ENCODE peak calls at places on chromosomes 13 and 19, in ten cellular contexts. One of them, this sample, is unnamed.

GRCh38 chr13:25840931-25841330 is 210.9 kb downstream of the SHISA2 start:
- ATAC-seq in effector memory CD8-positive, alpha-beta T cell: no peak
- ATAC-seq in activated CD8-positive, alpha-beta T cell treated with anti-CD3 and anti-CD28 coated beads for 36 hours: no peak
- ATAC-seq in stimulated activated naive B cell treated with anti-CD40 and anti-IgM and Interleukin-4, amounts not matched to agents 10 μg/mL and 1 μg/mL and 100 μg/mL, for 72 hours: no peak
- ATAC-seq in sciatic nerve: no peak
- ATAC-seq in right lobe of liver: no peak
- ATAC-seq in pancreas: no peak
- ATAC-seq in RWPE2: no peak
- ATAC-seq in T-cell: no peak
- ATAC-seq in gastroesophageal sphincter: no peak
- ATAC-seq in this sample: no peak

GRCh38 chr13:109737606-109738005 is 48.8 kb downstream of the IRS2 start:
- ATAC-seq in gastroesophageal sphincter: no peak
- ATAC-seq in T-cell: no peak
- ATAC-seq in RWPE2: peak
- ATAC-seq in pancreas: no peak
- ATAC-seq in effector memory CD8-positive, alpha-beta T cell: no peak
- ATAC-seq in stimulated activated naive B cell treated with anti-CD40 and anti-IgM and Interleukin-4, amounts not matched to agents 10 μg/mL and 1 μg/mL and 100 μg/mL, for 72 hours: no peak
- ATAC-seq in sciatic nerve: no peak
- ATAC-seq in right lobe of liver: no peak
- ATAC-seq in activated CD8-positive, alpha-beta T cell treated with anti-CD3 and anti-CD28 coated beads for 36 hours: peak
- ATAC-seq in this sample: peak

GRCh38 chr19:7213628-7214328 is 80.4 kb downstream of the INSR start:
- ATAC-seq in pancreas: no peak
- ATAC-seq in stimulated activated naive B cell treated with anti-CD40 and anti-IgM and Interleukin-4, amounts not matched to agents 10 μg/mL and 1 μg/mL and 100 μg/mL, for 72 hours: peak
- ATAC-seq in sciatic nerve: no peak
- ATAC-seq in effector memory CD8-positive, alpha-beta T cell: no peak
- ATAC-seq in gastroesophageal sphincter: no peak
- ATAC-seq in T-cell: no peak
- ATAC-seq in activated CD8-positive, alpha-beta T cell treated with anti-CD3 and anti-CD28 coated beads for 36 hours: no peak
- ATAC-seq in RWPE2: no peak
- ATAC-seq in right lobe of liver: no peak
- ATAC-seq in this sample: peak

GRCh38 chr19:51602189-51602854 is 27.9 kb downstream of the SIGLEC5 start:
- ATAC-seq in activated CD8-positive, alpha-beta T cell treated with anti-CD3 and anti-CD28 coated beads for 36 hours: no peak
- ATAC-seq in sciatic nerve: no peak
- ATAC-seq in gastroesophageal sphincter: no peak
- ATAC-seq in effector memory CD8-positive, alpha-beta T cell: no peak
- ATAC-seq in right lobe of liver: no peak
- ATAC-seq in T-cell: no peak
- ATAC-seq in pancreas: no peak
- ATAC-seq in RWPE2: no peak
- ATAC-seq in stimulated activated naive B cell treated with anti-CD40 and anti-IgM and Interleukin-4, amounts not matched to agents 10 μg/mL and 1 μg/mL and 100 μg/mL, for 72 hours: peak
- ATAC-seq in this sample: no peak

GRCh38 chr19:17553256-17553655 is 2.2 kb upstream of the COLGALT1 start:
- ATAC-seq in pancreas: no peak
- ATAC-seq in activated CD8-positive, alpha-beta T cell treated with anti-CD3 and anti-CD28 coated beads for 36 hours: no peak
- ATAC-seq in RWPE2: peak
- ATAC-seq in gastroesophageal sphincter: peak
- ATAC-seq in stimulated activated naive B cell treated with anti-CD40 and anti-IgM and Interleukin-4, amounts not matched to agents 10 μg/mL and 1 μg/mL and 100 μg/mL, for 72 hours: no peak
- ATAC-seq in effector memory CD8-positive, alpha-beta T cell: no peak
- ATAC-seq in T-cell: no peak
- ATAC-seq in right lobe of liver: peak
- ATAC-seq in sciatic nerve: peak
- ATAC-seq in this sample: no peak

GRCh38 chr19:22625266-22626035 is 8.7 kb upstream of the ZNF492 start:
- ATAC-seq in activated CD8-positive, alpha-beta T cell treated with anti-CD3 and anti-CD28 coated beads for 36 hours: no peak
- ATAC-seq in right lobe of liver: no peak
- ATAC-seq in sciatic nerve: no peak
- ATAC-seq in gastroesophageal sphincter: no peak
- ATAC-seq in RWPE2: no peak
- ATAC-seq in T-cell: no peak
- ATAC-seq in stimulated activated naive B cell treated with anti-CD40 and anti-IgM and Interleukin-4, amounts not matched to agents 10 μg/mL and 1 μg/mL and 100 μg/mL, for 72 hours: no peak
- ATAC-seq in effector memory CD8-positive, alpha-beta T cell: no peak
- ATAC-seq in pancreas: no peak
- ATAC-seq in this sample: no peak

GRCh38 chr19:10878253-10878652 is 6.9 kb downstream of the CARM1 start:
- ATAC-seq in RWPE2: no peak
- ATAC-seq in stimulated activated naive B cell treated with anti-CD40 and anti-IgM and Interleukin-4, amounts not matched to agents 10 μg/mL and 1 μg/mL and 100 μg/mL, for 72 hours: no peak
- ATAC-seq in sciatic nerve: no peak
- ATAC-seq in effector memory CD8-positive, alpha-beta T cell: peak
- ATAC-seq in right lobe of liver: no peak
- ATAC-seq in pancreas: no peak
- ATAC-seq in activated CD8-positive, alpha-beta T cell treated with anti-CD3 and anti-CD28 coated beads for 36 hours: peak
- ATAC-seq in gastroesophageal sphincter: no peak
- ATAC-seq in T-cell: no peak
- ATAC-seq in this sample: peak

GRCh38 chr19:42115219-42115618 is 17.0 kb downstream of the POU2F2 start:
- ATAC-seq in T-cell: no peak
- ATAC-seq in right lobe of liver: no peak
- ATAC-seq in effector memory CD8-positive, alpha-beta T cell: no peak
- ATAC-seq in activated CD8-positive, alpha-beta T cell treated with anti-CD3 and anti-CD28 coated beads for 36 hours: no peak
- ATAC-seq in sciatic nerve: no peak
- ATAC-seq in RWPE2: no peak
- ATAC-seq in stimulated activated naive B cell treated with anti-CD40 and anti-IgM and Interleukin-4, amounts not matched to agents 10 μg/mL and 1 μg/mL and 100 μg/mL, for 72 hours: no peak
- ATAC-seq in pancreas: peak
- ATAC-seq in gastroesophageal sphincter: no peak
- ATAC-seq in this sample: no peak

GRCh38 chr13:98206946-98207345 is 29.9 kb upstream of the RNF113B start:
- ATAC-seq in pancreas: peak
- ATAC-seq in sciatic nerve: no peak
- ATAC-seq in RWPE2: peak
- ATAC-seq in activated CD8-positive, alpha-beta T cell treated with anti-CD3 and anti-CD28 coated beads for 36 hours: no peak
- ATAC-seq in T-cell: no peak
- ATAC-seq in right lobe of liver: no peak
- ATAC-seq in stimulated activated naive B cell treated with anti-CD40 and anti-IgM and Interleukin-4, amounts not matched to agents 10 μg/mL and 1 μg/mL and 100 μg/mL, for 72 hours: no peak
- ATAC-seq in gastroesophageal sphincter: peak
- ATAC-seq in effector memory CD8-positive, alpha-beta T cell: no peak
- ATAC-seq in this sample: no peak

GRCh38 chr13:110433014-110433413 is 125.9 kb downstream of the COL4A2 start:
- ATAC-seq in T-cell: no peak
- ATAC-seq in RWPE2: no peak
- ATAC-seq in right lobe of liver: peak
- ATAC-seq in sciatic nerve: peak
- ATAC-seq in activated CD8-positive, alpha-beta T cell treated with anti-CD3 and anti-CD28 coated beads for 36 hours: no peak
- ATAC-seq in pancreas: no peak
- ATAC-seq in stimulated activated naive B cell treated with anti-CD40 and anti-IgM and Interleukin-4, amounts not matched to agents 10 μg/mL and 1 μg/mL and 100 μg/mL, for 72 hours: no peak
- ATAC-seq in gastroesophageal sphincter: peak
- ATAC-seq in effector memory CD8-positive, alpha-beta T cell: no peak
- ATAC-seq in this sample: no peak

GRCh38 chr19:13132471-13133166 is 14.6 kb downstream of the NACC1 start:
- ATAC-seq in sciatic nerve: no peak
- ATAC-seq in activated CD8-positive, alpha-beta T cell treated with anti-CD3 and anti-CD28 coated beads for 36 hours: peak
- ATAC-seq in effector memory CD8-positive, alpha-beta T cell: peak
- ATAC-seq in RWPE2: no peak
- ATAC-seq in right lobe of liver: no peak
- ATAC-seq in stimulated activated naive B cell treated with anti-CD40 and anti-IgM and Interleukin-4, amounts not matched to agents 10 μg/mL and 1 μg/mL and 100 μg/mL, for 72 hours: peak
- ATAC-seq in pancreas: no peak
- ATAC-seq in gastroesophageal sphincter: no peak
- ATAC-seq in T-cell: peak
- ATAC-seq in this sample: peak

GRCh38 chr13:24124789-24125476 is 35.6 kb upstream of the SPATA13 start:
- ATAC-seq in T-cell: no peak
- ATAC-seq in right lobe of liver: no peak
- ATAC-seq in gastroesophageal sphincter: no peak
- ATAC-seq in stimulated activated naive B cell treated with anti-CD40 and anti-IgM and Interleukin-4, amounts not matched to agents 10 μg/mL and 1 μg/mL and 100 μg/mL, for 72 hours: peak
- ATAC-seq in effector memory CD8-positive, alpha-beta T cell: no peak
- ATAC-seq in activated CD8-positive, alpha-beta T cell treated with anti-CD3 and anti-CD28 coated beads for 36 hours: no peak
- ATAC-seq in RWPE2: no peak
- ATAC-seq in pancreas: no peak
- ATAC-seq in sciatic nerve: no peak
- ATAC-seq in this sample: no peak

GRCh38 chr13:106617561-106617960 is 49.6 kb upstream of the ARGLU1 start:
- ATAC-seq in RWPE2: peak
- ATAC-seq in effector memory CD8-positive, alpha-beta T cell: no peak
- ATAC-seq in right lobe of liver: no peak
- ATAC-seq in sciatic nerve: no peak
- ATAC-seq in T-cell: no peak
- ATAC-seq in activated CD8-positive, alpha-beta T cell treated with anti-CD3 and anti-CD28 coated beads for 36 hours: no peak
- ATAC-seq in stimulated activated naive B cell treated with anti-CD40 and anti-IgM and Interleukin-4, amounts not matched to agents 10 μg/mL and 1 μg/mL and 100 μg/mL, for 72 hours: no peak
- ATAC-seq in gastroesophageal sphincter: no peak
- ATAC-seq in pancreas: no peak
- ATAC-seq in this sample: peak

GRCh38 chr13:33310245-33311038 is 24.9 kb upstream of the STARD13 start:
- ATAC-seq in right lobe of liver: no peak
- ATAC-seq in stimulated activated naive B cell treated with anti-CD40 and anti-IgM and Interleukin-4, amounts not matched to agents 10 μg/mL and 1 μg/mL and 100 μg/mL, for 72 hours: no peak
- ATAC-seq in T-cell: no peak
- ATAC-seq in effector memory CD8-positive, alpha-beta T cell: no peak
- ATAC-seq in activated CD8-positive, alpha-beta T cell treated with anti-CD3 and anti-CD28 coated beads for 36 hours: no peak
- ATAC-seq in sciatic nerve: no peak
- ATAC-seq in RWPE2: no peak
- ATAC-seq in gastroesophageal sphincter: no peak
- ATAC-seq in pancreas: peak
- ATAC-seq in this sample: no peak

GRCh38 chr19:43704002-43704705 is 11.7 kb upstream of the IRGC start:
- ATAC-seq in T-cell: no peak
- ATAC-seq in RWPE2: no peak
- ATAC-seq in activated CD8-positive, alpha-beta T cell treated with anti-CD3 and anti-CD28 coated beads for 36 hours: no peak
- ATAC-seq in pancreas: no peak
- ATAC-seq in gastroesophageal sphincter: no peak
- ATAC-seq in right lobe of liver: no peak
- ATAC-seq in effector memory CD8-positive, alpha-beta T cell: no peak
- ATAC-seq in sciatic nerve: no peak
- ATAC-seq in stimulated activated naive B cell treated with anti-CD40 and anti-IgM and Interleukin-4, amounts not matched to agents 10 μg/mL and 1 μg/mL and 100 μg/mL, for 72 hours: no peak
- ATAC-seq in this sample: no peak

GRCh38 chr13:59562924-59563323 is 600.8 kb downstream of the DIAPH3 start:
- ATAC-seq in activated CD8-positive, alpha-beta T cell treated with anti-CD3 and anti-CD28 coated beads for 36 hours: no peak
- ATAC-seq in RWPE2: no peak
- ATAC-seq in T-cell: no peak
- ATAC-seq in pancreas: no peak
- ATAC-seq in right lobe of liver: no peak
- ATAC-seq in gastroesophageal sphincter: no peak
- ATAC-seq in effector memory CD8-positive, alpha-beta T cell: no peak
- ATAC-seq in stimulated activated naive B cell treated with anti-CD40 and anti-IgM and Interleukin-4, amounts not matched to agents 10 μg/mL and 1 μg/mL and 100 μg/mL, for 72 hours: no peak
- ATAC-seq in sciatic nerve: no peak
- ATAC-seq in this sample: no peak

GRCh38 chr13:30744056-30744684 is 8.8 kb downstream of the ALOX5AP start:
- ATAC-seq in gastroesophageal sphincter: no peak
- ATAC-seq in right lobe of liver: peak
- ATAC-seq in T-cell: peak
- ATAC-seq in RWPE2: no peak
- ATAC-seq in activated CD8-positive, alpha-beta T cell treated with anti-CD3 and anti-CD28 coated beads for 36 hours: peak
- ATAC-seq in effector memory CD8-positive, alpha-beta T cell: peak
- ATAC-seq in stimulated activated naive B cell treated with anti-CD40 and anti-IgM and Interleukin-4, amounts not matched to agents 10 μg/mL and 1 μg/mL and 100 μg/mL, for 72 hours: peak
- ATAC-seq in pancreas: peak
- ATAC-seq in sciatic nerve: peak
- ATAC-seq in this sample: peak

GRCh38 chr13:45199716-45200115 is 1.1 kb downstream of the KCTD4 start:
- ATAC-seq in stimulated activated naive B cell treated with anti-CD40 and anti-IgM and Interleukin-4, amounts not matched to agents 10 μg/mL and 1 μg/mL and 100 μg/mL, for 72 hours: no peak
- ATAC-seq in activated CD8-positive, alpha-beta T cell treated with anti-CD3 and anti-CD28 coated beads for 36 hours: no peak
- ATAC-seq in RWPE2: no peak
- ATAC-seq in right lobe of liver: no peak
- ATAC-seq in effector memory CD8-positive, alpha-beta T cell: no peak
- ATAC-seq in pancreas: no peak
- ATAC-seq in sciatic nerve: peak
- ATAC-seq in T-cell: no peak
- ATAC-seq in gastroesophageal sphincter: no peak
- ATAC-seq in this sample: no peak

GRCh38 chr19:5974721-5975387 is 3.1 kb downstream of the RANBP3 start:
- ATAC-seq in activated CD8-positive, alpha-beta T cell treated with anti-CD3 and anti-CD28 coated beads for 36 hours: peak
- ATAC-seq in right lobe of liver: no peak
- ATAC-seq in pancreas: no peak
- ATAC-seq in sciatic nerve: no peak
- ATAC-seq in RWPE2: no peak
- ATAC-seq in effector memory CD8-positive, alpha-beta T cell: no peak
- ATAC-seq in gastroesophageal sphincter: no peak
- ATAC-seq in stimulated activated naive B cell treated with anti-CD40 and anti-IgM and Interleukin-4, amounts not matched to agents 10 μg/mL and 1 μg/mL and 100 μg/mL, for 72 hours: peak
- ATAC-seq in T-cell: peak
- ATAC-seq in this sample: peak

GRCh38 chr19:46600393-46601317 is 475 bp upstream of the CALM3 start:
- ATAC-seq in right lobe of liver: peak
- ATAC-seq in T-cell: peak
- ATAC-seq in effector memory CD8-positive, alpha-beta T cell: peak
- ATAC-seq in pancreas: peak
- ATAC-seq in activated CD8-positive, alpha-beta T cell treated with anti-CD3 and anti-CD28 coated beads for 36 hours: peak
- ATAC-seq in RWPE2: peak
- ATAC-seq in stimulated activated naive B cell treated with anti-CD40 and anti-IgM and Interleukin-4, amounts not matched to agents 10 μg/mL and 1 μg/mL and 100 μg/mL, for 72 hours: peak
- ATAC-seq in gastroesophageal sphincter: peak
- ATAC-seq in sciatic nerve: peak
- ATAC-seq in this sample: peak

GRCh38 chr13:21638319-21639282 is 32.3 kb upstream of the FGF9 start:
- ATAC-seq in gastroesophageal sphincter: no peak
- ATAC-seq in RWPE2: no peak
- ATAC-seq in right lobe of liver: peak
- ATAC-seq in stimulated activated naive B cell treated with anti-CD40 and anti-IgM and Interleukin-4, amounts not matched to agents 10 μg/mL and 1 μg/mL and 100 μg/mL, for 72 hours: no peak
- ATAC-seq in T-cell: no peak
- ATAC-seq in pancreas: peak
- ATAC-seq in sciatic nerve: no peak
- ATAC-seq in activated CD8-positive, alpha-beta T cell treated with anti-CD3 and anti-CD28 coated beads for 36 hours: no peak
- ATAC-seq in effector memory CD8-positive, alpha-beta T cell: peak
- ATAC-seq in this sample: no peak

GRCh38 chr19:45172173-45172572 is 5.9 kb downstream of the TRAPPC6A start:
- ATAC-seq in T-cell: peak
- ATAC-seq in activated CD8-positive, alpha-beta T cell treated with anti-CD3 and anti-CD28 coated beads for 36 hours: peak
- ATAC-seq in right lobe of liver: no peak
- ATAC-seq in pancreas: no peak
- ATAC-seq in sciatic nerve: no peak
- ATAC-seq in effector memory CD8-positive, alpha-beta T cell: peak
- ATAC-seq in gastroesophageal sphincter: no peak
- ATAC-seq in stimulated activated naive B cell treated with anti-CD40 and anti-IgM and Interleukin-4, amounts not matched to agents 10 μg/mL and 1 μg/mL and 100 μg/mL, for 72 hours: peak
- ATAC-seq in RWPE2: no peak
- ATAC-seq in this sample: peak

GRCh38 chr13:46622918-46623256 is 69.9 kb downstream of the LRCH1 start:
- ATAC-seq in activated CD8-positive, alpha-beta T cell treated with anti-CD3 and anti-CD28 coated beads for 36 hours: no peak
- ATAC-seq in sciatic nerve: peak
- ATAC-seq in T-cell: no peak
- ATAC-seq in pancreas: peak
- ATAC-seq in RWPE2: no peak
- ATAC-seq in right lobe of liver: peak
- ATAC-seq in gastroesophageal sphincter: peak
- ATAC-seq in effector memory CD8-positive, alpha-beta T cell: no peak
- ATAC-seq in stimulated activated naive B cell treated with anti-CD40 and anti-IgM and Interleukin-4, amounts not matched to agents 10 μg/mL and 1 μg/mL and 100 μg/mL, for 72 hours: no peak
- ATAC-seq in this sample: no peak

GRCh38 chr13:99136427-99136954 is 64.2 kb upstream of the UBAC2 start:
- ATAC-seq in pancreas: no peak
- ATAC-seq in stimulated activated naive B cell treated with anti-CD40 and anti-IgM and Interleukin-4, amounts not matched to agents 10 μg/mL and 1 μg/mL and 100 μg/mL, for 72 hours: no peak
- ATAC-seq in effector memory CD8-positive, alpha-beta T cell: no peak
- ATAC-seq in activated CD8-positive, alpha-beta T cell treated with anti-CD3 and anti-CD28 coated beads for 36 hours: no peak
- ATAC-seq in RWPE2: no peak
- ATAC-seq in gastroesophageal sphincter: no peak
- ATAC-seq in T-cell: no peak
- ATAC-seq in sciatic nerve: no peak
- ATAC-seq in right lobe of liver: no peak
- ATAC-seq in this sample: no peak